ENCODE peak calls at places on chromosomes 3 and 15, in ten cellular contexts. Z, D, J, S, W, N, X, H, O and K are unnamed samples.

GRCh38 chr3:28590851-28591250 is 242.2 kb upstream of the AZI2 start:
- DNase-seq in Z (no peak), D (no peak), J (no peak), S (no peak), W (no peak), N (no peak), X (no peak), H (no peak), O (no peak), K (no peak)

GRCh38 chr3:10986592-10986991 is 6.0 kb upstream of the SLC6A1 start:
- DNase-seq in Z (no peak), D (no peak), J (no peak), S (no peak), W (no peak), N (no peak), X (no peak), H (no peak), O (no peak), K (no peak)

GRCh38 chr3:66398228-66399025 is 102.4 kb downstream of the LRIG1 start:
- DNase-seq in Z (no peak), D (no peak), J (no peak), S (no peak), W (no peak), N (no peak), X (no peak), H (no peak), O (no peak), K (peak; percentile 16)

GRCh38 chr3:41265011-41265545 is 65.8 kb downstream of the CTNNB1 start:
- DNase-seq in Z (no peak), D (peak; percentile 47), J (no peak), S (no peak), W (peak; percentile 26), N (no peak), X (no peak), H (no peak), O (no peak), K (peak; percentile 70)

GRCh38 chr15:85730001-85730820 is 64.5 kb downstream of the KLHL25 start:
- DNase-seq in Z (no peak), D (peak; percentile 80), J (no peak), S (no peak), W (peak; percentile 80), N (peak; percentile 60), X (peak; percentile 64), H (no peak), O (peak; percentile 83), K (peak; percentile 81)

GRCh38 chr3:55852326-55852725 is 365.2 kb upstream of the WNT5A start:
- DNase-seq in Z (no peak), D (no peak), J (no peak), S (no peak), W (no peak), N (no peak), X (no peak), H (no peak), O (no peak), K (no peak)

GRCh38 chr15:98649996-98650870 is 1.9 kb downstream of the IGF1R start:
- DNase-seq in Z (no peak), D (peak; percentile 18), J (peak; percentile 13), S (peak; percentile 30), W (peak; percentile 36), N (peak; percentile 35), X (no peak), H (no peak), O (peak; percentile 63), K (peak; percentile 35)

GRCh38 chr3:186532641-186533072 is 11.5 kb downstream of the CRYGS start:
- DNase-seq in Z (no peak), D (no peak), J (no peak), S (no peak), W (no peak), N (no peak), X (no peak), H (no peak), O (no peak), K (no peak)

GRCh38 chr3:40810813-40811212 is 286.1 kb downstream of the ZNF621 start:
- DNase-seq in Z (no peak), D (no peak), J (no peak), S (no peak), W (no peak), N (no peak), X (no peak), H (no peak), O (no peak), K (no peak)

GRCh38 chr3:14820156-14820555 is 1.4 kb downstream of the FGD5 start:
- DNase-seq in Z (no peak), D (no peak), J (no peak), S (no peak), W (no peak), N (no peak), X (no peak), H (no peak), O (no peak), K (no peak)

GRCh38 chr15:48433226-48433886 is 102.1 kb downstream of the DUT start:
- DNase-seq in Z (no peak), D (peak; percentile 75), J (no peak), S (no peak), W (no peak), N (no peak), X (no peak), H (no peak), O (no peak), K (no peak)

GRCh38 chr3:89227218-89227617 is 119.8 kb downstream of the EPHA3 start:
- DNase-seq in Z (no peak), D (peak; percentile 46), J (no peak), S (no peak), W (peak; percentile 7), N (no peak), X (no peak), H (no peak), O (no peak), K (peak; percentile 3)

GRCh38 chr3:119368243-119368800 is 74.1 kb downstream of the ARHGAP31 start:
- DNase-seq in Z (no peak), D (no peak), J (no peak), S (no peak), W (no peak), N (no peak), X (no peak), H (no peak), O (no peak), K (no peak)

GRCh38 chr3:120689395-120689794 is 7.4 kb upstream of the HGD start:
- DNase-seq in Z (no peak), D (no peak), J (no peak), S (no peak), W (no peak), N (no peak), X (no peak), H (no peak), O (no peak), K (no peak)

GRCh38 chr15:78830514-78831228 is 19.4 kb upstream of the ADAMTS7 start:
- DNase-seq in Z (no peak), D (no peak), J (no peak), S (no peak), W (no peak), N (no peak), X (no peak), H (no peak), O (peak; percentile 74), K (no peak)

GRCh38 chr3:13528217-13528801 is 20.6 kb upstream of the FBLN2 start:
- DNase-seq in Z (no peak), D (peak; percentile 62), J (no peak), S (no peak), W (peak; percentile 46), N (no peak), X (peak; percentile 44), H (no peak), O (peak; percentile 93), K (peak; percentile 64)
- TF ChIP-seq CTCF in Z (no peak), D (peak; percentile 44), J (no peak), S (no peak), W (peak; percentile 46), N (peak; percentile 23), X (peak; percentile 46), H (no peak), O (peak; percentile 14), K (peak; percentile 33)

DNA sequence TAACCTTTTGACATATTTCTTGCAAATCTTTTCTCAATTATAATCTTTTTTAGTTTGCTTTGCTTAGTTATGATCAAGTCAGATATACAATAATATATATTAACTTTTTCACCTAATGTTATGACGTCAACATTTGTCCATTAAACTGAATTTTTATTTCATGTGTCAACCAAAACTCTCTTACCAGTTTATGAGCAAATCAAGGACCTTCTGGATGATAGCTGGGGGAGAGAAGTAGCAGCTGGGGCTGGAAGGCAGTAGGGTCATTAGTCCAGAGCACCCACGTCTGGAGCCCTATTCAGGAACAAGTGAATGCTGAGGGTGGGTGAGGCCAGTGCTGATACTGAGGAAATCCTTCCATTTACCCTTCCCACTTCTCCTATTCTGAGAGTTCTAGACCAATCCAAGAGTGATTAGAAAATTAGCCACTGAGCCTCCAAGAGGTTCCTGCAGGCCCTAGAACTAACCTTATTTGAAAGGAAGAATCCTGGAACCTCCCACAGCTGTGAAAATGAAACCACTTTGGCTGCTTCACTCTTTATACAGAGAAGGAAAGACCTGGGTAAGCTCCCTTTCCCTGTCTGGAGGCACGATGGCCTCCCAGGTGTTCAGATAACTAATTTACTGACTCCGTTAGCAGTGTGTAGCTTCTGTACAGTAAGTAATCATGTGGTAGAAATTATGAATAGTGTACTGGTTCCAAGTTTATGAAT is 46.2 kb upstream of the VILL start:
- DNase-seq in Z (no peak), D (no peak), J (no peak), S (no peak), W (peak; percentile 43), N (no peak), X (no peak), H (no peak), O (no peak), K (peak; percentile 57)
- H3K4me3 ChIP-seq in Z (no peak overlapping the region), D (no peak overlapping the region), J (no peak overlapping the region), S (no peak overlapping the region), W (no peak overlapping the region), N (no peak overlapping the region), X (no peak overlapping the region), H (no peak overlapping the region), O (no peak overlapping the region), K (no peak overlapping the region)

DNA sequence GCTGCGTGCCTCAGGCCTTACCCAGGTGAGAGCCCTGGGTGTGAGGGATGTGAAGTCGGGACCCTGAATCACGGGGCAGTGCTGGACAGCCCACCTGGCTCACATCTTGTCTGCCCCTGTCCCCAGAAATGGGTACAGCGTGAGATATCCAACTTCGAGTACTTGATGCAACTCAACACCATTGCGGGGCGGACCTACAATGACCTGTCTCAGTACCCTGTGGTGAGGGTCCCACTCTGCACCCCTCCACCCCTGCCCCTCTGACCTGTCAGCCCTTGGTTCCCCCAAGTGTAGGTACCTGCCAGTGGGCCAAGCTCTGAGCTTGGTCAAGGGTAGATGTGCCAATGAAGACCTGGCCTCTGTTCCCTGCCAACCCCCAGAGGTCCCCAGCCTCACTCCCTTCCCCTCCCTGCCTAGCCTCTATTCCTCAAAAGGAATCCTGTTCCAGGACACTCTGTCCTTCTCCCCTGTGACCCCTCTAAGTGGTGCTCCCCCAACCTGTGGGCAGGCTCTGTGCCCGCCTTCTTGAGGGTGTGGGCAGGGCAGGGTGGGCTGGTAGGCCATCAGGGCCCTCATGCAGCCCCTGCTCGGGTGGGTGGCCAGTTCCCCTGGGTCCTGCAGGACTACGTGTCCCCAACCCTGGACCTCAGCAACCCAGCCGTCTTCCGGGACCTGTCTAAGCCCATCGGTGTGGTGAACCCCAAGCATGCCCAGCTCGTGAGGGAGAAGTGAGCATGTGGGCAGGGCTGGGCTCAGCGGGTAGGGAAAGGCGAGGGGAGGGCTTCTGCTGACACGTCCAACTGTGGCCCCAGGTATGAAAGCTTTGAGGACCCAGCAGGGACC is 25.1 kb downstream of the NBEAL2 start:
- DNase-seq in Z (no peak), D (no peak), J (no peak), S (no peak), W (no peak), N (no peak), X (no peak), H (peak; percentile 17), O (no peak), K (no peak)
- TF ChIP-seq CTCF in Z (no peak), D (no peak), J (no peak), S (no peak), W (no peak), N (no peak), X (no peak), H (no peak), O (no peak), K (no peak)

GRCh38 chr3:171328419-171329082 is 131.7 kb downstream of the TNIK start:
- DNase-seq in Z (peak; percentile 25), D (peak; percentile 48), J (peak; percentile 22), S (peak; percentile 62), W (peak; percentile 50), N (no peak), X (peak; percentile 77), H (peak; percentile 44), O (peak; percentile 76), K (peak; percentile 41)
- H3K4me3 ChIP-seq in Z (no peak overlapping the region), D (no peak overlapping the region), J (no peak overlapping the region), S (no peak overlapping the region), W (no peak overlapping the region), N (no peak overlapping the region), X (no peak overlapping the region), H (no peak overlapping the region), O (no peak overlapping the region), K (no peak overlapping the region)